ENCODE peak calls at places on chromosome 9, in four cellular contexts. C is HepG2, Z is H1, Y is A549. K is an unnamed sample.

GRCh38 chr9:97689401-97689800 is 7.7 kb downstream of the XPA start:
- DNase-seq in C (no peak), Y (no peak), Z (no peak), K (no peak)

GRCh38 chr9:126420643-126421564 is 94.3 kb downstream of the MVB12B start:
- DNase-seq in Z (no peak), C (peak), Y (peak), K (no peak)

GRCh38 chr9:128819716-128820664 is 1.7 kb downstream of the ENDOG start:
- DNase-seq in C (no peak), Y (no peak), Z (no peak), K (no peak)

GRCh38 chr9:129146441-129146933 is 31.6 kb downstream of the IER5L start:
- DNase-seq in Z (no peak), Y (no peak), C (no peak), K (no peak)

GRCh38 chr9:70954126-70954525 is 167.3 kb downstream of the TRPM3 start:
- DNase-seq in Y (no peak), C (no peak), Z (no peak), K (no peak)

GRCh38 chr9:92974161-92974661 is 26.9 kb downstream of the FGD3 start:
- DNase-seq in Z (no peak), Y (no peak), C (peak), K (no peak)

GRCh38 chr9:105625088-105625487 is 37.2 kb upstream of the TAL2 start:
- DNase-seq in Z (no peak), C (no peak), Y (no peak), K (no peak)

GRCh38 chr9:128642675-128643074 is 14.0 kb downstream of the DYNC2I2 start:
- DNase-seq in Y (no peak), Z (no peak), C (no peak), K (no peak)

GRCh38 chr9:113985968-113986585 is 92.0 kb downstream of the AMBP start:
- DNase-seq in Z (no peak), C (no peak), Y (no peak), K (no peak)

GRCh38 chr9:111959468-111959941 is 62.9 kb downstream of the UGCG start:
- DNase-seq in Y (peak), Z (no peak), C (peak), K (peak)

GRCh38 chr9:89494199-89494598 is 3.7 kb downstream of the SEMA4D start:
- DNase-seq in C (no peak), Y (no peak), Z (no peak), K (no peak)
- TF ChIP-seq RNF2 in C (no peak), Y (no peak), Z (no peak), K (no peak)

DNA sequence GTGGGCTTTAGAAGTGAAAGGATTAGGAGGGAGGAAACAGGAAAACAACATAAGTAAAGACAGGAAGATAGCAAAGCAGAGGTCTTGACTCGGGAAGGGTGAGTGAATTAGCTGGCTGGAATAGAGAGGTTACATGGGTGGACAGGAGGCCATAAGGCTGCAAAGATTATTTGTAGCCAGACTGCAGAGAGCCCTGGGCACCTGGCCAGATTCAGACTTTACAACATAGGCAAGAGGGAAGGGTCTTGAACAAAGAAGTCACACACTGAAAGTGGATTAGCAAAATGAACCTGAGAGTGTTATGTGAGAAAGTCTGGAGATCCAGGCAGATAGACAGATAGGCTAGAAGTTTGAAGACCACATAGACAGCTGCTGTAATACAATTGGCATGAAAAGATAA is 29.7 kb upstream of the CER1 start:
- DNase-seq in Z (no peak), Y (no peak), C (no peak), K (no peak)
- TF ChIP-seq RNF2 in Z (no peak), Y (no peak), C (no peak), K (no peak)

GRCh38 chr9:6669881-6670280 is 24.4 kb upstream of the GLDC start:
- DNase-seq in Z (no peak), Y (no peak), C (no peak), K (no peak)

GRCh38 chr9:6671416-6671815 is 25.9 kb upstream of the GLDC start:
- DNase-seq in Z (no peak), C (no peak), Y (no peak), K (no peak)

GRCh38 chr9:6667080-6667479 is 21.6 kb upstream of the GLDC start:
- DNase-seq in Z (no peak), C (no peak), Y (no peak), K (no peak)

GRCh38 chr9:6664204-6664683 is 18.7 kb upstream of the GLDC start:
- DNase-seq in Y (no peak), Z (no peak), C (no peak), K (no peak)

DNA sequence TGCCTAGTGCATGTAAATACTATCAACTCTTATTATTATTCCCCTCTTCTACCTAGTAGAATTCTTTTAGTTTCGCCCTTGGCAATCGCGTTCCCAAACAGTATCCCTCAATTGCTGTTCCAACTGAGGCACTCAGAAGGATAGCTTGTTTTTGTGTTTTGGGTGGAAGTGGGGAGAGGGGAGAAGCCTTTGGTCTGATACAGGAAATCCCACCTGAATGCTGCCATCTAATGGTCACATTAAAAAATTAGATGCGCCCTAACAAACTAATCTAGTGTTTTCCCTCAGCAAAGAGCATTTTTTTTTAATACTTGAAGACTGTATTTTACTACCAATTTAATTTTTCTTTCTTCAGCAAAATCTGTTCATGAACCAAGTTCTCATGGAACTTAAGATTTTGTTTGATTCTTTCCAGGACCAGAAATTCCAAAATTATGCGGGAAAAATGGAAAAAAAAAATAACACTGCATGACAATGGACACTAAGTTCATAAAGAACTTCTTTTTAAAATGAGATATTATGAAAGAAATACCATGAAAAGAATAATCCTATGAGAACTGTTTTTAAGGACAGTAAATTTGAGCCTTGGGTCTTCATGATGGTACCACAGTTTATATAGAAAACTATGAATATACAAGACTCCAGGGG is 22.2 kb upstream of the GLDC start:
- DNase-seq in Y (peak), Z (no peak), C (no peak), K (peak)
- TF ChIP-seq RNF2 in Y (no peak), Z (no peak), C (no peak), K (no peak)

GRCh38 chr9:137700911-137701310 is 82.1 kb downstream of the EHMT1 start:
- DNase-seq in Z (no peak), C (no peak), Y (no peak), K (no peak)

GRCh38 chr9:137703842-137704508 is 85.2 kb downstream of the EHMT1 start:
- DNase-seq in C (no peak), Y (no peak), Z (no peak), K (peak)

GRCh38 chr9:137705443-137705863 is 86.6 kb downstream of the EHMT1 start:
- DNase-seq in C (no peak), Y (no peak), Z (no peak), K (no peak)

GRCh38 chr9:137705906-137706305 is 87.1 kb downstream of the EHMT1 start:
- DNase-seq in Z (no peak), C (no peak), Y (no peak), K (no peak)

GRCh38 chr9:137702615-137703379 is 84.0 kb downstream of the EHMT1 start:
- DNase-seq in C (no peak), Z (no peak), Y (no peak), K (no peak)
- TF ChIP-seq RNF2 in C (no peak), Z (no peak), Y (no peak), K (no peak)

GRCh38 chr9:99947395-99947794 is 40.9 kb downstream of the STX17 start:
- DNase-seq in Y (no peak), Z (no peak), C (no peak), K (peak)
- TF ChIP-seq RNF2 in Y (no peak), Z (no peak), C (no peak), K (no peak)

GRCh38 chr9:137286980-137287383 is 9.5 kb downstream of the TOR4A start:
- DNase-seq in Z (no peak), C (peak), Y (peak), K (peak)
- TF ChIP-seq RNF2 in Z (no peak), C (no peak), Y (no peak), K (no peak)

GRCh38 chr9:133953976-133954709 is 38.0 kb downstream of the VAV2 start:
- DNase-seq in Z (no peak), Y (no peak), C (no peak), K (no peak)

GRCh38 chr9:133954862-133955529 is 37.1 kb downstream of the VAV2 start:
- DNase-seq in Y (no peak), C (no peak), Z (no peak), K (no peak)

GRCh38 chr9:133957328-133957727 is 34.8 kb downstream of the VAV2 start:
- DNase-seq in Z (no peak), C (no peak), Y (no peak), K (no peak)

GRCh38 chr9:133956520-133957076 is 35.5 kb downstream of the VAV2 start:
- DNase-seq in C (no peak), Y (no peak), Z (no peak), K (no peak)

DNA sequence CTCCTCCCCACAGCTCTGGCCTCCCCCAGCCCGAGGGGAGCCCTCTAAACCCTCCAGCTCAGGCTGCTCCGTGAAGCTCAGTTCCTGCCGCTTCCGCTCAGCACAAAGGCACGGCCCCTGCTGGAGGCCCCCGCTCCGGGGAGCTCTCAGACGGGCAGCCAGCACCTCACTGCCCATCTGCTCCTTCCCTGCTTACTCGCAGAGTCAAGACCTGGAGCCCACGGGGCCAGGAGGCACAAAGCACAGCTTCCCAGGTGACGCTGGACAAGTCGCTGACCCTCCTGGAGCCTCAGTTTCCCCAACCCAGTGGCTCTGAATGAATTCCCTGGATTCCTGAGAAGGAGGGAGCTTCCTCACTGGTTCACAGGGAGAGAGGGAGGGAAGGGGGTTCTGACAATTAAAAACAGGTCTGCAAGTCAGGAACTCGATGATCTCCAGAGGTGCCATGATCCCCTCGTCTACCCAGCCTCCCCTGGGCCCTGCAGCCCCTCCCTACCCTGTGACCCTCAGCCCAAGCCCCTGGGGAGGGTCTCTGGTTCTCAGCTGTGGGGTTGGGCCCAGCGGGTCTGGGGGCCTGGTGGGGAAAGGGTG is 36.2 kb downstream of the VAV2 start:
- DNase-seq in Z (no peak), Y (no peak), C (no peak), K (no peak)
- TF ChIP-seq RNF2 in Z (no peak), Y (no peak), C (no peak), K (no peak)

DNA sequence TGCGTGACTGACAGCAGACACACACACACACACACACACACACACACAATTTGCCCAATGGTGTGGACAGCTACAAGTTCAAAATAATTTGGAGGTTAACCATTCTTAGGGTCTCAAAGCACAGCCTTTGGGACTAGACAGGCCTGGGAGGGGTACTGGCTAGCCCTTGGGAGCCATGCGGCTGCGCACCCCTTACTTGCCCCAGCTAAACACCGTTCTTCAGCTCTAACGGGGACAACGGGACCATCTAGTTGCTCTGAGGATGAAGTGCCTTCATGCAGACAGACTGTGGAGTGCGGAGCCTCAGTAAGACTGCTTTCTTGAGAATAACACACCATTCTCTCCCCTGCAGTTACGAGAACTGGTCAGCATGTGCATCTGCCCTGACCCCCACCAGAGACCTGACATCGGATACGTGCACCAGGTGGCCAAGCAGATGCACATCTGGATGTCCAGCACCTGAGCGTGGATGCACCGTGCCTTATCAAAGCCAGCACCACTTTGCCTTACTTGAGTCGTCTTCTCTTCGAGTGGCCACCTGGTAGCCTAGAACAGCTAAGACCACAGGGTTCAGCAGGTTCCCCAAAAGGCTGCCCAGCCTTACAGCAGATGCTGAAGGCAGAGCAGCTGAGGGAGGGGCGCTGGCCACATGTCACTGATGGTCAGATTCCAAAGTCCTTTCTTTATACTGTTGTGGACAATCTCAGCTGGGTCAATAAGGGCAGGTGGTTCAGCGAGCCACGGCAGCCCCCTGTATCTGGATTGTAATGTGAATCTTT is 64.6 kb downstream of the PSMB7 start:
- DNase-seq in Y (no peak), Z (no peak), C (peak), K (no peak)
- TF ChIP-seq RNF2 in Y (no peak), Z (no peak), C (no peak), K (no peak)

DNA sequence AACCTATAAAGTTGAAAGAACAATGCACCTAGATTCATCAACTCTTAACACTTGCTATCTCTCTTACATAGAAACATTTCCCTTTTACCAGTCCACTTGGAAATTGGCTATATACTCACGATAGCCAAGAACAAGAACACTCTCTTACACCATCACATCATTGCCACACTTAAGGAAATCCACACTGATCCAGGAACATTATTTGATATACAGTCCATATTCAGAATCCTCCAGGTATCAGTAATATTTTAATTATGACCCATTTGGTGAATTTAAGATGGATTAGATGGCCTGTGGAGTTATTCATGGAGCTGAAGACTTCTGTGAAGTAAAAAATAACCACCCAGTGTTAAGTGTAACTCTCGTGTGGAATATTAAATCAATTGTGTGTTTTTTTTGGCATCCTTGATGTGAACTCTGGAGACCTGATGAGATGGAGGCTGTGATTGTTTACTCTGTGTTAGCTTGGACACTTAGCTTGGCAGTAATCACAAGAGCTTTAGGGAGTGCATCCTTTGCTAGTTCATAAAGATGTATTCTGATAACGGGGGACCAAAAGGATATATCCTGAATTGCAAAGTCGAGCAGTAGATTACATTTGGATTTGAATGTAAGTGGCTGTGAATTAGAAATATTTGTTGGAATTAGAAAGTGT is 52.0 kb upstream of the ABL1 start:
- DNase-seq in C (no peak), Y (no peak), Z (no peak), K (no peak)
- TF ChIP-seq RNF2 in C (no peak), Y (no peak), Z (no peak), K (no peak)

GRCh38 chr9:115035872-115036612 is 81.9 kb downstream of the TNC start:
- DNase-seq in Z (no peak), Y (no peak), C (no peak), K (no peak)
- TF ChIP-seq RNF2 in Z (no peak), Y (no peak), C (no peak), K (no peak)